ENCODE peak calls at places on chromosomes 7 and 10, in four cellular contexts. V is CD4-positive, CD25-positive, alpha-beta regulatory T cell; J is lung; Y is right lobe of liver. R is an unnamed sample.

GRCh38 chr7:5595545-5596045 is 172.0 kb upstream of the TNRC18 start:
- DNase-seq in V (no peak), J (no peak), Y (no peak), R (no peak)

GRCh38 chr7:120091807-120092206 is 181.2 kb upstream of the KCND2 start:
- DNase-seq in V (no peak), J (no peak), Y (no peak), R (no peak)

GRCh38 chr7:13231216-13231615 is 543.8 kb downstream of the ARL4A start:
- DNase-seq in V (no peak), J (no peak), Y (no peak), R (no peak)

GRCh38 chr7:134996097-134996550 is 9.8 kb downstream of the AGBL3 start:
- DNase-seq in V (no peak), J (no peak), Y (no peak), R (peak; percentile 47)

GRCh38 chr10:90822508-90822907 is 35.3 kb downstream of the HTR7 start:
- DNase-seq in V (no peak), J (no peak), Y (no peak), R (no peak)

GRCh38 chr10:119917777-119918176 is 25.2 kb downstream of the SEC23IP start:
- DNase-seq in V (no peak), J (no peak), Y (no peak), R (no peak)

GRCh38 chr7:157000741-157001653 is 9.5 kb downstream of the MNX1 start:
- DNase-seq in V (no peak), J (no peak), Y (no peak), R (no peak)

GRCh38 chr7:16918288-16918895 is 36.6 kb upstream of the AGR3 start:
- DNase-seq in V (peak; percentile 22), J (no peak), Y (no peak), R (no peak)

GRCh38 chr10:113480828-113481502 is 71.9 kb upstream of the HABP2 start:
- DNase-seq in V (no peak), J (no peak), Y (peak; percentile 64), R (no peak)

GRCh38 chr7:42876182-42877068 is 35.4 kb downstream of the C7orf25 start:
- DNase-seq in V (peak; percentile 1), J (peak; percentile 58), Y (no peak), R (no peak)

GRCh38 chr10:119686465-119687191 is 35.4 kb downstream of the BAG3 start:
- DNase-seq in V (peak; percentile 79), J (peak; percentile 76), Y (peak; percentile 84), R (no peak)

GRCh38 chr10:80413152-80413996 is 5.0 kb downstream of the PRXL2A start:
- DNase-seq in V (no peak), J (no peak), Y (no peak), R (peak; percentile 62)

GRCh38 chr10:80412521-80412920 is 4.2 kb downstream of the PRXL2A start:
- DNase-seq in V (no peak), J (no peak), Y (no peak), R (no peak)

GRCh38 chr10:80415734-80416281 is 7.5 kb downstream of the PRXL2A start:
- DNase-seq in V (no peak), J (no peak), Y (no peak), R (no peak)

GRCh38 chr10:80416401-80417098 is 8.2 kb downstream of the PRXL2A start:
- DNase-seq in V (no peak), J (no peak), Y (no peak), R (peak; percentile 78)

GRCh38 chr10:80414126-80414898 is 6.0 kb downstream of the PRXL2A start:
- DNase-seq in V (no peak), J (no peak), Y (no peak), R (no peak)
- H3K4me3 ChIP-seq in V (no peak overlapping the region), J (no peak overlapping the region), Y (no peak overlapping the region), R (no peak overlapping the region)

GRCh38 chr10:99369551-99369950 is 40.4 kb downstream of the CNNM1 start:
- DNase-seq in V (no peak), J (no peak), Y (no peak), R (no peak)
- H3K4me3 ChIP-seq in V (no peak overlapping the region), J (no peak overlapping the region), Y (no peak overlapping the region), R (no peak overlapping the region)

DNA sequence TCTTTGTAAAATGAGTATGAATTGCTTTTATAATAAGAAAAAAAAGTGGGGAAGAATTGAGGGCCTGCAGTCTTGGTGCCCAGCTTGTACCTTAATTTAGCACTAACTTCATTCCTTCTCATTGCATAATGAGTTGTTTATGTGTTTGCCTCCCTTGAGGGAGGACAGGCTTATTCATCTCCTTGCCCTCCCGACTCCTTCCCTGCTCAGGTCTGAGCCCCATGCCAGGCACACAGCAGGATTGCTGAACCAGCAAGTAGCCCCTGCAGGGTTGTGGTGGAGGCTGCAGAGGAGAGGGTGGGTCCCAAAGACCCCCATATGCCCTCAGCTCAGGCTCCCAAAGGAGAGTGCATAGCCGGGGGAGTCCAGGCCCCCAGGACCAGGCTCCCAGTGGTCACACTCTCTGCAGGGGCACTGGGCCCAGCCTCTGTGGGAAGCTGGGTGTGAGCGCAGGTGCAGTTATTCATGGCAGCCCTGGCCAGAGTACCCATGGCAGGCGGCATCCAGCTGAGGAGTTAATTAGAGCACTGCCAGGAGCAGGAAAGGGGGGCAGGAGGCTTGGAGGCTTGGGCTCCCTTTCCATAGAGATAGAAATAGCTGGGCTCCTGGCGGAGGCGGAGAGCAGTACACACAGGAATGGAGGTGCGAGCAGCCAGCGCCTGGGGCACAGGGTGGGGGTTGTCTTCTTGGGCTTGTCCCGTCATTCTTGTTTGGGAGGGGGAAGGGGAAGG is 28.2 kb upstream of the GOLGA7B start:
- DNase-seq in V (no peak), J (no peak), Y (no peak), R (no peak)
- H3K4me3 ChIP-seq in V (no peak overlapping the region), J (no peak overlapping the region), Y (no peak overlapping the region), R (no peak overlapping the region)

DNA sequence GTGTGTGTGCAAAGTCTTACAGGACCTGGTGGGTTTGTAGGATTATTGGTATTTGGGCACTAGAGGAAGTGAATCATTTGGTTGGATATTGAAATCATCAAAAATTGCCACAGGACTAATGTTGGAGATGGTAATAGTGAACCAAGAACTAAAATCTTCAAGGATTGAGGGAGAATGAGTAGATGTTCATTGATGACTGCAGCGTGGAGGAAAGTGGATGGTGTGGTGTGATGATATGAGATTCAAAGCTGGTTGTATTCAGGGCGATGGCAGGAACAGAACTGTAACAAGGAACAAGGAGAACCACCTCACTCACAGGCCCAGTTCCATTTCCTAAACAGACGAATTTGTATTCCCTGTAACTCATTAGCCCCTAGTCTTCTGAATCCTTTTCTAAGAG is 90.3 kb downstream of the TRIM24 start:
- DNase-seq in V (no peak), J (no peak), Y (no peak), R (no peak)
- H3K4me3 ChIP-seq in V (no peak overlapping the region), J (no peak overlapping the region), Y (no peak overlapping the region), R (no peak overlapping the region)

DNA sequence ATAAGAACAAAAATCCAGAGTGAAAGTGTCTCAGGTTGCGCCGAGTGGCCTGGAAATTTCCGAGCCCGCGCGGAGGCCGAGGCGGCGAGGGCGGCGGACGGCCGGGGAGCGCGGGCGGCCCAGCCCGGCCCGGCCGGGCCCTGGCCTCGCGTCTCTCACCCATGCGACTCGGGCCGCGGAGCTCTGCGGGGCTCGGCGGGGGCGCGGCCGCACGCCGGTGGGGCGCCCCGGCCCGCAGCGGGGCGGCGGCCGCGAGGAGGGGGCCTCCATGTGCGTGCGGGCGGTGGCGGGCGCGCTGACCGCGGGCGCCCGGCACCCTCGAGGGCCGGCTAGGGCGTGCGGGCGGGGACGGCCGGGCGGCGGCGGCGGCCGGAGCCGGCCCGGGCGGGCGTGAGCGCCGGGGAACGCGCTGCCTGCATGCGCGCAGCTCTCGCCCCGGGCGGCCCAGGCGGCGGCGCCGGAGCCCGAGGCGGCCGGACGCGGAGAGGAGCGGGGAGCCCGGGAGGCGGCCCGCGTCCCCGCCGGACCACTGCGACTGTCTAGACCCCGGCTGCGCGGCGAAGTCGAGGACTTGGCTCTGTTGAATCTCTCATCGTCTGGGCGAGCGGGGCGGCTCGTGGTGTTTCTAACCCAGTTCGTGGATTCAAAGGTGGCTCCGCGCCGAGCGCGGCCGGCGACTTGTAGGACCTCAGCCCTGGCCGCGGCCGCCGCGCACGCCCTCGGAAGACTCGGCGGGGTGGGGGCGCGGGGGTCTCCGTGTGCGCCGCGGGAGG is at the start of gene EN2:
- DNase-seq in V (no peak), J (no peak), Y (no peak), R (no peak)
- H3K4me3 ChIP-seq in V (peak within 1 kb of the TSS; percentile 44), J (peak within 1 kb of the TSS; percentile 23), Y (peak within 1 kb of the TSS; percentile 43), R (peak within 1 kb of the TSS; percentile 48)

R was measured in skeletal muscle cell.